ENCODE peak calls at places on chromosomes 5 and 9, in nine cellular contexts. One of them, this sample, is unnamed.

GRCh38 chr9:134641173-134641985 is at the start of gene COL5A1:
- DNase-seq in upper lobe of right lung: peak; percentile 92
- DNase-seq in BE2C: peak; percentile 97
- DNase-seq in K562: peak; percentile 67
- DNase-seq in A549: peak; percentile 84
- DNase-seq in effector memory CD4-positive, alpha-beta T cell: peak; percentile 50
- DNase-seq in heart right ventricle: peak; percentile 91
- DNase-seq in SJSA1: peak; percentile 93
- DNase-seq in SK-N-MC: no peak
- DNase-seq in this sample: peak; percentile 48

GRCh38 chr5:68249520-68249919 is 34.0 kb downstream of the PIK3R1 start:
- DNase-seq in BE2C: no peak
- DNase-seq in SK-N-MC: no peak
- DNase-seq in upper lobe of right lung: no peak
- DNase-seq in heart right ventricle: no peak
- DNase-seq in effector memory CD4-positive, alpha-beta T cell: no peak
- DNase-seq in A549: no peak
- DNase-seq in SJSA1: no peak
- DNase-seq in K562: no peak
- DNase-seq in this sample: no peak

GRCh38 chr9:98401140-98402025 is 145.9 kb upstream of the TBC1D2 start:
- DNase-seq in upper lobe of right lung: no peak
- DNase-seq in BE2C: no peak
- DNase-seq in A549: no peak
- DNase-seq in K562: no peak
- DNase-seq in heart right ventricle: peak; percentile 58
- DNase-seq in effector memory CD4-positive, alpha-beta T cell: no peak
- DNase-seq in SJSA1: no peak
- DNase-seq in SK-N-MC: no peak
- DNase-seq in this sample: no peak

GRCh38 chr5:40904205-40904993 is 4.9 kb upstream of the C7 start:
- DNase-seq in heart right ventricle: peak; percentile 78
- DNase-seq in effector memory CD4-positive, alpha-beta T cell: no peak
- DNase-seq in SJSA1: peak; percentile 46
- DNase-seq in BE2C: peak; percentile 74
- DNase-seq in K562: peak; percentile 56
- DNase-seq in A549: peak; percentile 71
- DNase-seq in upper lobe of right lung: no peak
- DNase-seq in SK-N-MC: peak; percentile 88
- DNase-seq in this sample: no peak

GRCh38 chr5:83927140-83927733 is 206.6 kb upstream of the HAPLN1 start:
- DNase-seq in K562: peak; percentile 26
- DNase-seq in heart right ventricle: peak; percentile 40
- DNase-seq in effector memory CD4-positive, alpha-beta T cell: no peak
- DNase-seq in A549: peak; percentile 53
- DNase-seq in BE2C: peak; percentile 80
- DNase-seq in SJSA1: peak; percentile 42
- DNase-seq in SK-N-MC: peak; percentile 37
- DNase-seq in upper lobe of right lung: peak; percentile 65
- DNase-seq in this sample: no peak

GRCh38 chr9:132800038-132800648 is 77.9 kb downstream of the AK8 start:
- DNase-seq in SJSA1: peak; percentile 39
- DNase-seq in heart right ventricle: peak; percentile 73
- DNase-seq in BE2C: peak; percentile 93
- DNase-seq in A549: peak; percentile 81
- DNase-seq in effector memory CD4-positive, alpha-beta T cell: peak; percentile 48
- DNase-seq in upper lobe of right lung: peak; percentile 89
- DNase-seq in K562: peak; percentile 65
- DNase-seq in SK-N-MC: no peak
- DNase-seq in this sample: peak; percentile 48

GRCh38 chr5:157113007-157113406 is 4.2 kb upstream of the HAVCR2 start:
- DNase-seq in SK-N-MC: no peak
- DNase-seq in K562: no peak
- DNase-seq in effector memory CD4-positive, alpha-beta T cell: no peak
- DNase-seq in heart right ventricle: no peak
- DNase-seq in SJSA1: no peak
- DNase-seq in BE2C: no peak
- DNase-seq in upper lobe of right lung: no peak
- DNase-seq in A549: no peak
- DNase-seq in this sample: no peak

GRCh38 chr5:180594311-180595045 is 3.2 kb upstream of the SCGB3A1 start:
- DNase-seq in SJSA1: no peak
- DNase-seq in SK-N-MC: no peak
- DNase-seq in heart right ventricle: no peak
- DNase-seq in upper lobe of right lung: no peak
- DNase-seq in A549: no peak
- DNase-seq in K562: peak; percentile 80
- DNase-seq in effector memory CD4-positive, alpha-beta T cell: no peak
- DNase-seq in BE2C: no peak
- DNase-seq in this sample: no peak

GRCh38 chr9:27726244-27727141 is 153.2 kb upstream of the C9orf72 start:
- DNase-seq in upper lobe of right lung: no peak
- DNase-seq in BE2C: peak; percentile 80
- DNase-seq in effector memory CD4-positive, alpha-beta T cell: peak; percentile 1
- DNase-seq in SJSA1: peak; percentile 23
- DNase-seq in A549: peak; percentile 68
- DNase-seq in heart right ventricle: peak; percentile 63
- DNase-seq in SK-N-MC: peak; percentile 83
- DNase-seq in K562: peak; percentile 1
- DNase-seq in this sample: no peak

GRCh38 chr5:55172937-55173695 is at the start of gene CDC20B:
- DNase-seq in heart right ventricle: peak; percentile 54
- DNase-seq in K562: peak; percentile 88
- DNase-seq in upper lobe of right lung: peak; percentile 79
- DNase-seq in effector memory CD4-positive, alpha-beta T cell: peak; percentile 70
- DNase-seq in A549: peak; percentile 68
- DNase-seq in BE2C: peak; percentile 87
- DNase-seq in SK-N-MC: no peak
- DNase-seq in SJSA1: peak; percentile 75
- DNase-seq in this sample: peak; percentile 72

GRCh38 chr5:181088289-181088688 is 42.7 kb downstream of the OR2V1 start:
- DNase-seq in heart right ventricle: no peak
- DNase-seq in effector memory CD4-positive, alpha-beta T cell: no peak
- DNase-seq in upper lobe of right lung: no peak
- DNase-seq in BE2C: no peak
- DNase-seq in SJSA1: no peak
- DNase-seq in SK-N-MC: no peak
- DNase-seq in A549: peak; percentile 58
- DNase-seq in K562: peak; percentile 78
- DNase-seq in this sample: no peak

GRCh38 chr9:131887680-131888079 is 147.8 kb upstream of the RAPGEF1 start:
- DNase-seq in A549: no peak
- DNase-seq in effector memory CD4-positive, alpha-beta T cell: no peak
- DNase-seq in SK-N-MC: no peak
- DNase-seq in SJSA1: no peak
- DNase-seq in upper lobe of right lung: no peak
- DNase-seq in BE2C: no peak
- DNase-seq in K562: no peak
- DNase-seq in heart right ventricle: no peak
- DNase-seq in this sample: no peak

GRCh38 chr9:101417977-101418376 is 17.6 kb downstream of the ALDOB start:
- DNase-seq in K562: no peak
- DNase-seq in upper lobe of right lung: no peak
- DNase-seq in BE2C: no peak
- DNase-seq in SJSA1: no peak
- DNase-seq in A549: no peak
- DNase-seq in effector memory CD4-positive, alpha-beta T cell: no peak
- DNase-seq in heart right ventricle: no peak
- DNase-seq in SK-N-MC: no peak
- DNase-seq in this sample: no peak
- H3K9me3 ChIP-seq in K562: no peaks in the 10 kb centered on the region
- H3K9me3 ChIP-seq in upper lobe of right lung: peaks cover 22% of the 10 kb centered on the region
- H3K9me3 ChIP-seq in BE2C: no peaks in the 10 kb centered on the region
- H3K9me3 ChIP-seq in SJSA1: no peaks in the 10 kb centered on the region
- H3K9me3 ChIP-seq in A549: peaks cover 38% of the 10 kb centered on the region
- H3K9me3 ChIP-seq in effector memory CD4-positive, alpha-beta T cell: peaks cover 21% of the 10 kb centered on the region
- H3K9me3 ChIP-seq in heart right ventricle: peaks cover 54% of the 10 kb centered on the region
- H3K9me3 ChIP-seq in SK-N-MC: no peaks in the 10 kb centered on the region
- H3K9me3 ChIP-seq in this sample: peaks cover 14% of the 10 kb centered on the region

DNA sequence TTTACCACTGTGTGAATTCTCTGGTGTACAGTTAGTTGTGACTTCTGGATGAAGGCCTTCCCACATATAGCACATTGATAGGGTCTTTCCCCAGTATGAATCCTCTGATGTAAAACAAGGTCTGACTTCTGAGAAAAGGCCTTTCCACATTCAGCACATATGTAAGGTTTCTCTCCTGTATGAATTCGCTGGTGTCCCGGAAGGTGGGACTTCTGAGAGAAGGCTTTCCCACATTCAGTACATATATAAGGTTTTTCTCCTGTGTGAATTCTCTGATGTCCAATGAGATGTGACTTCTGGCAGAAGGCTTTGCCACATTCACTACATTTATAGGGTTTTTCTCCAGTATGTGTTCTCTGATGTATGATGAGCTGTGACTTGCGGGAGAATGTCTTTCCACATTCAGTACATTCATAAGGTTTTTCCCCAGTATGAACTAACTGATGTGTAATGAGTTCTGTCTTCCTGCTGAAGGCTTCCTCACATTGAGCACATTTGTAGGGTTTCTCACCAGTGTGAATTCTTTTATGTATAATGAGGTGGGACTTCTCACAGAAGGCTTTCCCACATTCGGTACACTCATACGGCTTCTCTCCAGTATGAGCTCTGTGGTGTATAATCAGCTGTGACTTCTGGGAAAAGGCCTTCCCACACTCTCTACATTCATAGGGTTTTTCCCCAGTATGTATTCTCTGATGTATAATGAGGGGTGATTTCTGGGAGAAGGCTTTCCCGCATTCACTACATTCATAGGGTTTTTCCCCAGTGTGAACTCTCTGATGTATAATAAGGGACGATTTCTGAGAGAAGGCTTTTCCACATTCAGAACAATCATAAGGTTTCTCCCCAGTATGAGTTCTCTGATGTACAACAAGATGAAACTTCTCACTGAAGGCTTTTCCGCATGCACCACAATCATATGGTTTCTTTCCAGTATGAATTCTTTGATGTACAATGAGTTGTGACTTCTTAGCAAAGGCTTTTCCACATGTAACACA is 9.1 kb downstream of the ZNF300 start:
- DNase-seq in heart right ventricle: no peak
- DNase-seq in A549: peak; percentile 4
- DNase-seq in upper lobe of right lung: no peak
- DNase-seq in effector memory CD4-positive, alpha-beta T cell: no peak
- DNase-seq in SK-N-MC: no peak
- DNase-seq in SJSA1: no peak
- DNase-seq in K562: no peak
- DNase-seq in BE2C: no peak
- DNase-seq in this sample: no peak
- H3K9me3 ChIP-seq in heart right ventricle: peaks cover 100% of the 10 kb centered on the region
- H3K9me3 ChIP-seq in A549: peaks cover 85% of the 10 kb centered on the region
- H3K9me3 ChIP-seq in upper lobe of right lung: peaks cover 96% of the 10 kb centered on the region
- H3K9me3 ChIP-seq in effector memory CD4-positive, alpha-beta T cell: peaks cover 34% of the 10 kb centered on the region
- H3K9me3 ChIP-seq in SK-N-MC: peaks cover 57% of the 10 kb centered on the region
- H3K9me3 ChIP-seq in SJSA1: peaks cover 40% of the 10 kb centered on the region
- H3K9me3 ChIP-seq in K562: peaks cover 29% of the 10 kb centered on the region
- H3K9me3 ChIP-seq in BE2C: peaks cover 19% of the 10 kb centered on the region
- H3K9me3 ChIP-seq in this sample: peaks cover 16% of the 10 kb centered on the region

DNA sequence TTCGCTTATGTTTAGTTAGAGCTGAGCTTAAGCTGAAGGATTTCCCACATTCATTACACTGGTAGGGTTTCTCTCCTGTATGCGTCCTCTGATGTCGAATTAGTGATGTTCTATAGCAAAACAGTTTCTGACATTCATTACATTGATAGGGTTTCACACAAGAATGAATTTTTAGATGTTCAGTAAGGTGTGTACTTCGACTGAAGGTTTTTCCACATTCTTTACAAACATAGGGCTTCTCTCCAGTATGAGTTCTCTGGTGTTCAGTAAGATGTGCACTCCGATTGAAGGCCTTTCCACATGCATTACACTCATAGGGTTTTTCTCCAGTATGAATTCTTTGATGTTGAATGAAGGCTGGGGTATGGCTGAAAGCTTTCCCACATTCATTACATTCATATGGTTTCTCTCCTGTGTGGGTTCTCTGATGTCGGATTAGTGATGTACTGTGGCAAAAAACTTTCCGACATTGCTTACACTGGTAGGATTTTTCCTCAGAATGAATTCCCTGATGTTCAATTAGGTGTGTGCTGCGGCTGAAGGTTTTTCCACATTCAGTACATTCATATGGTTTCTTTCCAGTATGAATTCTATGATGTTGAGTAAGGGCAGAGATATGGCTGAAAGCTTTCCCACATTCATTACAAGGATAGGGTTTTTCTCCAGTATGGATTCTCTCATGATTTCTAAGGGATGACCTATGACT is 14.6 kb downstream of the ZNF883 start:
- DNase-seq in SJSA1: no peak
- DNase-seq in effector memory CD4-positive, alpha-beta T cell: no peak
- DNase-seq in SK-N-MC: no peak
- DNase-seq in upper lobe of right lung: no peak
- DNase-seq in BE2C: no peak
- DNase-seq in K562: no peak
- DNase-seq in heart right ventricle: no peak
- DNase-seq in A549: no peak
- DNase-seq in this sample: no peak
- H3K9me3 ChIP-seq in SJSA1: peaks cover 20% of the 10 kb centered on the region
- H3K9me3 ChIP-seq in effector memory CD4-positive, alpha-beta T cell: peaks cover 34% of the 10 kb centered on the region
- H3K9me3 ChIP-seq in SK-N-MC: peaks cover 23% of the 10 kb centered on the region
- H3K9me3 ChIP-seq in upper lobe of right lung: peaks cover 70% of the 10 kb centered on the region
- H3K9me3 ChIP-seq in BE2C: peaks cover 14% of the 10 kb centered on the region
- H3K9me3 ChIP-seq in K562: peaks cover 5% of the 10 kb centered on the region
- H3K9me3 ChIP-seq in heart right ventricle: peaks cover 99% of the 10 kb centered on the region
- H3K9me3 ChIP-seq in A549: peaks cover 79% of the 10 kb centered on the region
- H3K9me3 ChIP-seq in this sample: peaks cover 15% of the 10 kb centered on the region

GRCh38 chr5:124936626-124936933 is 190.1 kb upstream of the ZNF608 start:
- DNase-seq in effector memory CD4-positive, alpha-beta T cell: no peak
- DNase-seq in SK-N-MC: no peak
- DNase-seq in SJSA1: no peak
- DNase-seq in K562: no peak
- DNase-seq in upper lobe of right lung: no peak
- DNase-seq in BE2C: no peak
- DNase-seq in heart right ventricle: no peak
- DNase-seq in A549: no peak
- DNase-seq in this sample: no peak
- H3K9me3 ChIP-seq in effector memory CD4-positive, alpha-beta T cell: no peaks in the 10 kb centered on the region
- H3K9me3 ChIP-seq in SK-N-MC: no peaks in the 10 kb centered on the region
- H3K9me3 ChIP-seq in SJSA1: peaks cover 3% of the 10 kb centered on the region
- H3K9me3 ChIP-seq in K562: no peaks in the 10 kb centered on the region
- H3K9me3 ChIP-seq in upper lobe of right lung: no peaks in the 10 kb centered on the region
- H3K9me3 ChIP-seq in BE2C: no peaks in the 10 kb centered on the region
- H3K9me3 ChIP-seq in heart right ventricle: peaks cover 6% of the 10 kb centered on the region
- H3K9me3 ChIP-seq in A549: no peaks in the 10 kb centered on the region
- H3K9me3 ChIP-seq in this sample: no peaks in the 10 kb centered on the region

DNA sequence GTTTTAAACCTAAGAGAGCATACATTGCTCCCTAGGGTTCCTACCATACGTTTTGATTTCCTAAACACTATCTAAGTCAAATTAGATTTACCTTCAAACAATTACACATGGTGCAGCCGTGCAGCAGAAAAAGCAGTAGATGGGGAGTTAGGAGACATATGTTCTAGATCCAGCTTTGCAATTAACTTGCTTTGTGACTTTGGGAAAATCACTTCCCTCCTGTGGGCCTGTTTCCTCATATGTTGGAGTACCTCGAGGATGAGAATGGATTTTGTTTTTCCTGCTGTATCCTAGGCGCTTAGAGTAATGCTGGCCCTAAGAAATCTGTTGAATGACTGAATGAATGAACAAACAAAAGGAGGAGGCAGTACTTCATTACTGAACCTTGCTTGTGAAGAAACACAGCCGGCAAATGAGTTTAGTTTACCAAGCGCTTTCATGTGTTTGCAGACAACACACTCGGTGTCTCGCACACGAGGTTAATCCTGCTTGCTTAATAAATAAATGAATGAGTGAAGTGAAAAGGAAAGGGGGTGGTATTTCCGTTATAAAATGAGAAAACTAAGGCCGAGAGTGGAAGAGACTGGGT is 578 bp downstream of the MRPL50 start:
- DNase-seq in effector memory CD4-positive, alpha-beta T cell: no peak
- DNase-seq in A549: no peak
- DNase-seq in SJSA1: no peak
- DNase-seq in SK-N-MC: no peak
- DNase-seq in upper lobe of right lung: no peak
- DNase-seq in heart right ventricle: no peak
- DNase-seq in BE2C: no peak
- DNase-seq in K562: no peak
- DNase-seq in this sample: no peak
- H3K9me3 ChIP-seq in effector memory CD4-positive, alpha-beta T cell: no peaks in the 10 kb centered on the region
- H3K9me3 ChIP-seq in A549: peaks cover 63% of the 10 kb centered on the region
- H3K9me3 ChIP-seq in SJSA1: peaks cover 2% of the 10 kb centered on the region
- H3K9me3 ChIP-seq in SK-N-MC: peaks cover 18% of the 10 kb centered on the region
- H3K9me3 ChIP-seq in upper lobe of right lung: no peaks in the 10 kb centered on the region
- H3K9me3 ChIP-seq in heart right ventricle: peaks cover 26% of the 10 kb centered on the region
- H3K9me3 ChIP-seq in BE2C: no peaks in the 10 kb centered on the region
- H3K9me3 ChIP-seq in K562: peaks cover 20% of the 10 kb centered on the region
- H3K9me3 ChIP-seq in this sample: no peaks in the 10 kb centered on the region